ENCODE peak calls at places on chromosomes 16 and 17, in five cellular contexts. N is pancreas, Z is WTC11, J is mucosa of gallbladder, W is hepatic stellate cell. X is an unnamed sample.

GRCh38 chr16:27847030-27847550 is 216.4 kb downstream of the GSG1L start:
- DNase-seq in W (no peak), J (no peak), Z (no peak), N (peak), X (no peak)

GRCh38 chr16:55756963-55757362 is 75.9 kb downstream of the CES1 start:
- DNase-seq in J (no peak), N (no peak), W (no peak), Z (no peak), X (no peak)

GRCh38 chr17:19718613-19719364 is 2.4 kb upstream of the SLC47A2 start:
- DNase-seq in N (peak), Z (peak), J (no peak), W (no peak), X (no peak)

GRCh38 chr17:63647065-63647725 is 25.0 kb downstream of the MAP3K3 start:
- DNase-seq in Z (no peak), W (peak), N (no peak), J (no peak), X (no peak)

GRCh38 chr16:87435399-87436224 is 43.5 kb downstream of the MAP1LC3B start:
- DNase-seq in W (peak), Z (no peak), J (no peak), N (no peak), X (peak)

GRCh38 chr17:5582177-5582885 is 2.0 kb downstream of the NLRP1 start:
- DNase-seq in N (no peak), J (no peak), W (no peak), Z (no peak), X (no peak)

GRCh38 chr16:89764711-89765201 is 43.4 kb downstream of the ZNF276 start:
- DNase-seq in W (no peak), J (peak), Z (no peak), N (no peak), X (no peak)

GRCh38 chr16:8660841-8661301 is 13.5 kb upstream of the ABAT start:
- DNase-seq in Z (peak), W (peak), N (peak), J (peak), X (peak)

GRCh38 chr17:19004601-19005441 is at the start of gene FAM83G:
- DNase-seq in N (peak), Z (peak), J (peak), W (peak), X (no peak)

GRCh38 chr16:12245088-12245922 is 268.8 kb downstream of the SNX29 start:
- DNase-seq in W (no peak), J (no peak), Z (no peak), N (no peak), X (peak)

GRCh38 chr16:10989494-10989893 is 45.1 kb downstream of the CLEC16A start:
- DNase-seq in J (no peak), N (no peak), Z (no peak), W (no peak), X (peak)

GRCh38 chr17:27778193-27778592 is 22.1 kb downstream of the NOS2 start:
- DNase-seq in W (no peak), J (no peak), Z (no peak), N (no peak), X (no peak)

GRCh38 chr16:65024649-65025243 is 97.1 kb downstream of the CDH11 start:
- DNase-seq in Z (no peak), N (no peak), J (no peak), W (peak), X (no peak)

GRCh38 chr17:72691601-72692000 is 400.9 kb downstream of the SLC39A11 start:
- DNase-seq in W (peak), Z (no peak), N (no peak), J (no peak), X (no peak)

GRCh38 chr17:82616021-82616703 is 32.1 kb downstream of the WDR45B start:
- DNase-seq in W (no peak), Z (no peak), N (no peak), J (no peak), X (no peak)

GRCh38 chr17:17757391-17757791 is 76.1 kb downstream of the RAI1 start:
- DNase-seq in W (no peak), J (no peak), Z (no peak), N (no peak), X (no peak)

GRCh38 chr16:75105306-75106061 is 11.1 kb downstream of the LDHD start:
- DNase-seq in J (peak), N (no peak), Z (no peak), W (no peak), X (no peak)

GRCh38 chr16:3101841-3102470 is 2.9 kb upstream of the ZSCAN10 start:
- DNase-seq in N (no peak), W (no peak), Z (peak), J (no peak), X (no peak)

GRCh38 chr17:6588165-6588564 is 31.8 kb upstream of the PITPNM3 start:
- DNase-seq in N (no peak), W (no peak), J (no peak), Z (no peak), X (no peak)

GRCh38 chr17:10728331-10728730 is 1.5 kb downstream of the TMEM220 start:
- DNase-seq in Z (no peak), W (no peak), J (no peak), N (no peak), X (no peak)

GRCh38 chr16:4892356-4893102 is 44.4 kb downstream of the PPL start:
- DNase-seq in N (no peak), J (no peak), Z (no peak), W (peak), X (peak)

GRCh38 chr17:45432405-45433113 is at the start of gene ARHGAP27:
- DNase-seq in W (no peak), N (peak), Z (peak), J (no peak), X (no peak)

GRCh38 chr16:23896832-23897821 is 61.3 kb downstream of the PRKCB start:
- DNase-seq in J (no peak), Z (no peak), W (no peak), N (no peak), X (peak)

GRCh38 chr16:89114159-89114981 is 20.7 kb downstream of the ACSF3 start:
- DNase-seq in J (no peak), W (no peak), Z (peak), N (peak), X (no peak)

GRCh38 chr17:2797226-2797625 is 988 bp downstream of the RAP1GAP2 start:
- DNase-seq in Z (no peak), W (no peak), N (no peak), J (no peak), X (peak)

GRCh38 chr17:79026345-79027273 is 2.6 kb downstream of the C1QTNF1 start:
- DNase-seq in W (peak), N (peak), J (no peak), Z (no peak), X (no peak)

GRCh38 chr17:10144456-10144855 is 54.0 kb downstream of the GAS7 start:
- DNase-seq in Z (no peak), N (no peak), J (no peak), W (no peak), X (no peak)

GRCh38 chr16:80844368-80844767 is 40.0 kb upstream of the CDYL2 start:
- DNase-seq in W (no peak), Z (no peak), N (no peak), J (no peak), X (no peak)

GRCh38 chr17:50935201-50936124 is 69.3 kb upstream of the TOB1 start:
- DNase-seq in W (no peak), J (peak), Z (no peak), N (peak), X (peak)

GRCh38 chr17:49554694-49555494 is 20.8 kb upstream of the NXPH3 start:
- DNase-seq in J (no peak), W (no peak), N (peak), Z (no peak), X (no peak)

GRCh38 chr16:67001159-67001486 is 12.7 kb downstream of the CES4A start:
- DNase-seq in Z (no peak), N (no peak), J (no peak), W (no peak), X (no peak)

GRCh38 chr17:15273141-15273793 is 8.1 kb upstream of the PMP22 start:
- DNase-seq in J (peak), W (peak), Z (no peak), N (no peak), X (no peak)

GRCh38 chr17:42026821-42027539 is 7.1 kb downstream of the NKIRAS2 start:
- DNase-seq in Z (no peak), J (no peak), W (no peak), N (no peak), X (no peak)

GRCh38 chr17:9072626-9073339 is 51.5 kb downstream of the NTN1 start:
- DNase-seq in J (peak), N (peak), Z (no peak), W (no peak), X (peak)

GRCh38 chr16:24645739-24646645 is 83.5 kb upstream of the TNRC6A start:
- DNase-seq in Z (no peak), J (peak), N (no peak), W (peak), X (no peak)

GRCh38 chr16:47826070-47826469 is 329.7 kb downstream of the ABCC12 start:
- DNase-seq in J (no peak), W (no peak), Z (no peak), N (no peak), X (no peak)

GRCh38 chr16:9251026-9251425 is 159.6 kb downstream of the HAPSTR1 start:
- DNase-seq in Z (no peak), J (no peak), W (no peak), N (no peak), X (no peak)

GRCh38 chr17:64777413-64778101 is 115.5 kb upstream of the SMURF2 start:
- DNase-seq in J (no peak), Z (no peak), N (no peak), W (no peak), X (peak)

X was measured in G401.